ENCODE peak calls at places on chromosome 6, in six cellular contexts. N is neuronal stem cell, P is heart right ventricle, V is heart left ventricle, T is Peyer's patch, J is cardiac muscle cell. R is an unnamed sample. For H3K36me3 and H3K4me1, the result is how much of the 10 kb centered on the place peaks cover.

GRCh38 chr6:1335367-1336037 is 23.6 kb downstream of the FOXQ1 start:
- DNase-seq in N (no peak), P (no peak), V (no peak), T (peak), J (peak), R (no peak)

GRCh38 chr6:17845598-17845997 is 138.9 kb upstream of the NUP153 start:
- DNase-seq in N (no peak), P (no peak), V (no peak), T (no peak), J (no peak), R (peak)

GRCh38 chr6:146931214-146931613 is 273.0 kb upstream of the STXBP5 start:
- DNase-seq in N (no peak), P (no peak), V (no peak), T (no peak), J (no peak), R (no peak)

GRCh38 chr6:151154418-151154817 is 85.3 kb upstream of the AKAP12 start:
- DNase-seq in N (no peak), P (peak), V (peak), T (no peak), J (peak), R (no peak)

GRCh38 chr6:6781172-6781876 is 192.8 kb downstream of the LY86 start:
- DNase-seq in N (no peak), P (peak), V (peak), T (no peak), J (peak), R (no peak)

GRCh38 chr6:87700729-87701675 is 1.0 kb downstream of the AKIRIN2 start:
- DNase-seq in N (peak), P (peak), V (peak), T (peak), J (peak), R (peak)

GRCh38 chr6:31573239-31574105 is 1.4 kb downstream of the LTA start:
- DNase-seq in N (no peak), P (no peak), V (no peak), T (no peak), J (no peak), R (no peak)

GRCh38 chr6:107110200-107110599 is 5.1 kb downstream of the BEND3 start:
- DNase-seq in N (no peak), P (no peak), V (no peak), T (no peak), J (peak), R (no peak)

GRCh38 chr6:111806561-111807497 is 66.4 kb downstream of the FYN start:
- DNase-seq in N (no peak), P (no peak), V (no peak), T (no peak), J (no peak), R (no peak)

GRCh38 chr6:115120394-115120793 is 777.6 kb upstream of the HS3ST5 start:
- DNase-seq in N (no peak), P (no peak), V (no peak), T (no peak), J (no peak), R (no peak)

GRCh38 chr6:4581468-4582420 is 194.5 kb upstream of the CDYL start:
- DNase-seq in N (no peak), P (no peak), V (no peak), T (no peak), J (peak), R (no peak)

GRCh38 chr6:122476131-122476530 is 4.5 kb upstream of the SERINC1 start:
- DNase-seq in N (no peak), P (no peak), V (no peak), T (no peak), J (peak), R (no peak)

GRCh38 chr6:3848925-3849605 is at the start of gene FAM50B:
- DNase-seq in N (peak), P (peak), V (peak), T (peak), J (peak), R (no peak)

GRCh38 chr6:46491789-46492547 is 719 bp upstream of the RCAN2 start:
- DNase-seq in N (peak), P (peak), V (peak), T (peak), J (peak), R (peak)

GRCh38 chr6:18976966-18977365 is 589.8 kb downstream of the RNF144B start:
- DNase-seq in N (no peak), P (no peak), V (no peak), T (no peak), J (no peak), R (no peak)

GRCh38 chr6:44667668-44668390 is 280.3 kb downstream of the CDC5L start:
- DNase-seq in N (no peak), P (no peak), V (no peak), T (no peak), J (peak), R (no peak)

GRCh38 chr6:38262609-38263008 is 377.1 kb downstream of the BTBD9 start:
- DNase-seq in N (no peak), P (no peak), V (no peak), T (no peak), J (no peak), R (peak)

GRCh38 chr6:116992546-116992945 is 115.5 kb downstream of the RFX6 start:
- DNase-seq in N (no peak), P (no peak), V (no peak), T (no peak), J (no peak), R (no peak)

GRCh38 chr6:82955841-82956240 is 109.8 kb downstream of the UBE3D start:
- DNase-seq in N (no peak), P (no peak), V (no peak), T (no peak), J (no peak), R (no peak)

GRCh38 chr6:57013501-57013900 is 33.0 kb upstream of the KIAA1586 start:
- DNase-seq in N (no peak), P (no peak), V (no peak), T (no peak), J (peak), R (no peak)

GRCh38 chr6:13455604-13456003 is 31.8 kb downstream of the GFOD1 start:
- DNase-seq in N (no peak), P (peak), V (peak), T (no peak), J (no peak), R (no peak)

GRCh38 chr6:37052027-37052628 is 46.7 kb downstream of the FGD2 start:
- DNase-seq in N (no peak), P (no peak), V (no peak), T (no peak), J (no peak), R (peak)

GRCh38 chr6:21390537-21391213 is 202.9 kb upstream of the SOX4 start:
- DNase-seq in N (no peak), P (peak), V (no peak), T (no peak), J (no peak), R (no peak)

GRCh38 chr6:13788820-13789219 is 25.5 kb downstream of the MCUR1 start:
- DNase-seq in N (no peak), P (no peak), V (no peak), T (no peak), J (no peak), R (no peak)

GRCh38 chr6:152642578-152643375 is 5.6 kb upstream of the SYNE1 start:
- DNase-seq in N (peak), P (peak), V (peak), T (no peak), J (peak), R (peak)

GRCh38 chr6:15326072-15326614 is 80.3 kb downstream of the JARID2 start:
- DNase-seq in N (no peak), P (no peak), V (no peak), T (no peak), J (no peak), R (no peak)

GRCh38 chr6:26421259-26422144 is 18.8 kb upstream of the BTN3A3 start:
- DNase-seq in N (peak), P (peak), V (peak), T (peak), J (peak), R (peak)

GRCh38 chr6:161876231-161876630 is 602.4 kb upstream of the AGPAT4 start:
- DNase-seq in N (no peak), P (no peak), V (no peak), T (no peak), J (no peak), R (no peak)
- H3K36me3 ChIP-seq in N (under half), P (under half), V (under half), T (under half), J (under half), R (under half)

DNA sequence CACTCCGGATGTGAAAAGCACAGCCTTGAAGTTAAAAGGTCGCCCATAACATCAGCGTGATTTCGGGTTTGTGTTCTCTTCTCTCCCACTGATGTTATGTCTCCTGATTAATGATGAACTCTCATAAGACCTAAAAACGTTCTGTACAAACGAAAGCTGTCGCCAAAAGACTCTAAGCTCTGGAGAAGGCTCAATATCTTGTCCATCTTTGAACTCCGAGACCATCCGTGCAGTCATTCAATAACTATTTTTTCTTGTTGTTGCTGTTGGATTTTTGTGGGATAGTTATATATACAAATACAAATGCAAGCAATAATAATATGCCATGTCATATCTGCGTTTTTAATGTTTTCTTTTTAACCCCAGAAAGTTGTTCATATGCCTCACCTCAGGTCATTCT is 291.8 kb upstream of the MARCKS start:
- DNase-seq in N (no peak), P (no peak), V (no peak), T (no peak), J (no peak), R (no peak)
- H3K4me3 ChIP-seq in N (peak), P (peak), V (peak), T (no peak), J (no peak), R (no peak)

DNA sequence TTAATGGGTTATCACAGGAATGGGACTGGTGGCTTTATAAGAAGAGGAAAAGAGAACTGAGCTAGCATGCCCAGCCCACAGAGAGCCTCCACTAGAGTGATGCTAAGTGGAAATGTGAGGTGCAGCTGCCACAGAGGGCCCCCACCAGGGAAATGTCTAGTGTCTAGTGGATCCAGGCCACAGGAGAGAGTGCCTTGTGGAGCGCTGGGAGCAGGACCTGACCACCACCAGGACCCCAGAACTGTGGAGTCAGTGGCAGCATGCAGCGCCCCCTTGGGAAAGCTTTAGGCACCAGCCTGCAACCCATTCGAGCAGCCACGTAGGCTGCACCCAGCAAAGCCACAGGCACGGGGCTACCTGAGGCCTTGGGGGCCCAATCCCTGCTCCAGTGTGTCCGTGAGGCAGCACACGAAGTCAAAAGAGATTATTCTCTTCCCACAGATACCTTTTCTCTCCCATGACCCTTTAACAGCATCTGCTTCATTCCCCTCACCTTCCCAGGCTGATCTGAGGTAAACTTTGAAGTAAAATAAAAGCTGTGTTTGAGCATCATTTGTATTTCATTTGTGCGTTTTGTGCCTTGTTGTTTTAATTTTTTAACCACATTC is 4.4 kb downstream of the HLA-E start:
- DNase-seq in N (no peak), P (no peak), V (no peak), T (no peak), J (no peak), R (peak)
- H3K4me1 ChIP-seq in N (under half), P (half or more), V (under half), T (under half), J (under half), R (under half)

GRCh38 chr6:24856246-24856599 is 57.5 kb upstream of the ARMH2 start:
- DNase-seq in N (no peak), P (no peak), V (no peak), T (no peak), J (no peak), R (no peak)
- H3K36me3 ChIP-seq in N (under half), P (under half), V (under half), T (under half), J (under half), R (under half)

GRCh38 chr6:130928993-130929678 is 101.9 kb downstream of the SMLR1 start:
- DNase-seq in N (no peak), P (no peak), V (no peak), T (no peak), J (peak), R (no peak)
- H3K4me3 ChIP-seq in N (no peak), P (no peak), V (no peak), T (no peak), J (no peak), R (no peak)